ENCODE peak calls at places on chromosomes 6 and 20, in nine cellular contexts. C is cardiac fibroblast, O is heart left ventricle, T is fibroblast of mammary gland, Y is NB4, R is fibroblast of lung, H is astrocyte, N is ovary, Z is BE2C. Q is an unnamed sample.

GRCh38 chr6:75149253-75149652 is 56.6 kb downstream of the COL12A1 start:
- DNase-seq in T (peak; percentile 84), H (peak; percentile 64), Y (no peak), N (no peak), R (peak; percentile 74), C (peak; percentile 48), O (no peak), Z (no peak), Q (no peak)

GRCh38 chr6:151627689-151628444 is 134.1 kb downstream of the CCDC170 start:
- DNase-seq in Z (no peak), O (no peak), N (no peak), Y (no peak), H (peak; percentile 9), C (no peak), R (peak; percentile 24), T (peak; percentile 25), Q (peak; percentile 17)

GRCh38 chr6:35694462-35694861 is 5.7 kb upstream of the FKBP5 start:
- DNase-seq in Y (peak; percentile 57), H (no peak), Z (no peak), T (peak; percentile 78), N (no peak), C (peak; percentile 43), O (no peak), R (peak; percentile 38), Q (peak; percentile 45)

GRCh38 chr6:125507987-125508655 is 206.4 kb upstream of the HDDC2 start:
- DNase-seq in N (no peak), T (peak; percentile 43), C (peak; percentile 65), H (no peak), Y (no peak), O (peak; percentile 40), R (peak; percentile 5), Z (peak; percentile 12), Q (peak; percentile 50)

GRCh38 chr6:64259372-64259771 is 623.8 kb downstream of the PHF3 start:
- DNase-seq in O (no peak), N (no peak), T (no peak), C (no peak), R (no peak), Z (no peak), Y (no peak), H (no peak), Q (no peak)

GRCh38 chr6:18561006-18561750 is 174.0 kb downstream of the RNF144B start:
- DNase-seq in H (no peak), T (peak; percentile 55), Y (no peak), Z (no peak), N (no peak), C (peak; percentile 47), O (no peak), R (no peak), Q (no peak)

GRCh38 chr6:2770171-2770570 is 5.0 kb downstream of the WRNIP1 start:
- DNase-seq in R (no peak), H (no peak), C (no peak), Z (peak; percentile 92), T (no peak), Y (no peak), O (peak; percentile 73), N (peak; percentile 46), Q (peak; percentile 18)

GRCh38 chr6:116223355-116223754 is 30.5 kb downstream of the TSPYL4 start:
- DNase-seq in N (no peak), C (no peak), T (no peak), O (no peak), Y (no peak), H (no peak), Z (no peak), R (no peak), Q (no peak)

DNA sequence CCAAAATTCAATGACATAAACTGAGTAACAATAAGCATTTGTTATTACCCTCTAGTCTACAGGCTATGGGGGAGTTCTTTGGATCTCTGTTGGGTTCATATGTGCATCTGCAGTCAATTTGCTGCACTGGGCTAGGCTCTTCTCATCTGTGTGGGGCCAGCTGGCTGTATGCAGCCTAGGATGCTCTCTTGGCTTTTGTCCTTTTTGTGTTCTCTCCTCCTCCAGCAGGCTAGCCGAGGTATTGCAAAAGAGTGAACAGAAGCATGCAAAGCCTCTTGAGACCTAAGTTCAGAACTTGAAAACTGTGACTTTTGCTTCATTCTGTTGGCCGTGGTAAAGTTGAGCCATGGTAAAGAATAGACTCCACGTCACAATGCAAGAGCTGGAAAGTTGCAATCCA is 62.8 kb upstream of the FOXO3 start:
- DNase-seq in N (no peak), O (no peak), Y (peak; percentile 74), H (no peak), Z (peak; percentile 47), T (peak; percentile 59), C (peak; percentile 65), R (peak; percentile 29), Q (peak; percentile 46)
- TF ChIP-seq CTCF in N (no peak), O (peak; percentile 11), Y (peak; percentile 69), H (peak; percentile 40), Z (peak; percentile 68), T (peak; percentile 58), C (peak; percentile 75), R (peak; percentile 41), Q (peak; percentile 60)

GRCh38 chr6:134249412-134249758 is 68.5 kb downstream of the SGK1 start:
- DNase-seq in Z (no peak), O (no peak), Y (no peak), C (peak; percentile 10), H (no peak), T (no peak), N (no peak), R (peak; percentile 20), Q (peak; percentile 25)

GRCh38 chr6:134250776-134251175 is 67.1 kb downstream of the SGK1 start:
- DNase-seq in H (no peak), R (no peak), C (no peak), T (no peak), N (no peak), Y (no peak), Z (no peak), O (no peak), Q (no peak)

GRCh38 chr6:134247854-134248580 is 69.9 kb downstream of the SGK1 start:
- DNase-seq in N (no peak), C (no peak), O (no peak), R (no peak), H (no peak), Y (no peak), Z (no peak), T (no peak), Q (no peak)

GRCh38 chr6:134247271-134247833 is 70.6 kb downstream of the SGK1 start:
- DNase-seq in O (no peak), H (no peak), Y (no peak), R (no peak), C (no peak), T (no peak), Z (no peak), N (no peak), Q (no peak)

DNA sequence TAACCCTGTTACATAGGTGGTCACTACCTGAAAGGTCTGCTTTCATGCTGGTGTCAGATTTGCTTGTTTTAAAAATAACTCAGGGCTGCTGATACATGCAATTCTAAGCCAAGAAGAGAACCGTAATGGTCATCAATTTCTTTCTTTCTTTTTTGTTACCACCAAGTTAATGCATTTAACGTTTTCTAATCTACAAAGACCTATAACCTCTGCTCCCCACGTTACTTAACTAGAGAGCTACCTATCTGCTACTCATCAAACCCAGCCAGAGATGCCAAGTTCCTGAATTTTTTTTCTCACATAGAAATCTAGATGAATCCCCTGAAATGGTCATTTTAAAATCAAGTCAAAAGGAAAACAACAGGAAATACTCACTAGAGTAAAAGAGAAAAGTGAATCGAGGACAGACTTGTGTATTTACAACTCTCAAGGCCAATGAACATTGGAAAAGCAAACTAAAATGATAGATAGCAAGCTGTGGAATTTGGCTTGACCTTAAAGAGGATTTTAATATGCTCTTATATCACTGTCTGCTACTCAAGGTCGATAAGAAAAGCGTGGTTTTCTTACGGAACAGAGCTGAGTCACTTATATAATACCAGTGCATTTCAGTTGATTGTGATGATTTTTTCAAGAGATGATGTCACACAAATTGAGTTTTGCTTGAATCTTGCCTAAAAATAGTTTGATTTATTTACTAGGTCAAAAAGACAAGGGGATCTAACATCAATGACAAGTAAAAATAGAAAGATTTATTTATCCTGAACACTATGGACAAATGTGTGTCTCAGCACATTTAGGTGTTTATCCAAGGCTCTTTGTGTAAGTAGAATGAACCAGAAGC is 67.9 kb downstream of the SGK1 start:
- DNase-seq in T (peak; percentile 57), Z (no peak), C (peak; percentile 54), R (peak; percentile 85), O (no peak), Y (peak; percentile 28), N (no peak), H (peak; percentile 85), Q (peak; percentile 60)
- H3K4me3 ChIP-seq in T (no peak overlapping the region), Z (no peak overlapping the region), C (no peak overlapping the region), R (no peak overlapping the region), O (no peak overlapping the region), Y (no peak overlapping the region), N (no peak overlapping the region), H (no peak overlapping the region), Q (no peak overlapping the region)

DNA sequence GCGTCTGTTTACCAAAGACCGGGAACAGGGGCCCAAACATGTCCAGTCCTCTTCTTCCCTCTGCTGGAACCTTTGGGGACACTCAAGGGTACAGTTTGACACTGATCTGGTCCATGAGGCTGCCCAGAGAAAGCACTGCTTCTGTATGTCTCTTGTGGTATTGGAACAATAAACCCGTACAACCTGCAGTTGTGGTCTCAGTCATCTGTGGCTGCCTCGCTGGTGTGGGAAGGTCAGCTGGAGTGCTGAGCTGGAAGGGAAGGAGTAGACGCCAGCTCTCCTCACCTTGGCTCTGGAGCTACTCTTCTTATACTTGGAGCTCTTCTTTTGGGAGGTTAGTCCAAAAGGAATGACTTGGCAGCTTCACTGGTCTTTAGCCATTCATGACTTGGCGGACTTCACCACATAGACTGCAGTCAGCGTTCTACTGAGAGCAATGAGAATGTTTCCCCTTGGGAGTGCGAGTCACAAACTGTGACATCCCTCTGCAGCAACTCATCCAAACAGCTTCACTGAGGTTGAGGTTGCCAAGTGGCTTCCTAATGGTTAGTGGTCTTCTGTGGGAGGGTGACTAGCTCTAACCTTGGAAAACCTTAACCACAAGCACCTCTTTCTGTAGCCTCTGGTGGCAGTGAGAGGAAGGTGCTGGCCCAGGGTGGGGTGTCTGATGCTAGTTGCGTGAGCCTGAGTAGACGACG is 81.2 kb downstream of the ASXL1 start:
- DNase-seq in T (peak; percentile 91), C (peak; percentile 54), N (no peak), Y (peak; percentile 97), O (no peak), R (peak; percentile 77), H (peak; percentile 73), Z (no peak), Q (no peak)
- TF ChIP-seq CTCF in T (peak; percentile 27), C (peak; percentile 20), N (no peak), Y (peak; percentile 35), O (no peak), R (no peak), H (no peak), Z (no peak), Q (no peak)

DNA sequence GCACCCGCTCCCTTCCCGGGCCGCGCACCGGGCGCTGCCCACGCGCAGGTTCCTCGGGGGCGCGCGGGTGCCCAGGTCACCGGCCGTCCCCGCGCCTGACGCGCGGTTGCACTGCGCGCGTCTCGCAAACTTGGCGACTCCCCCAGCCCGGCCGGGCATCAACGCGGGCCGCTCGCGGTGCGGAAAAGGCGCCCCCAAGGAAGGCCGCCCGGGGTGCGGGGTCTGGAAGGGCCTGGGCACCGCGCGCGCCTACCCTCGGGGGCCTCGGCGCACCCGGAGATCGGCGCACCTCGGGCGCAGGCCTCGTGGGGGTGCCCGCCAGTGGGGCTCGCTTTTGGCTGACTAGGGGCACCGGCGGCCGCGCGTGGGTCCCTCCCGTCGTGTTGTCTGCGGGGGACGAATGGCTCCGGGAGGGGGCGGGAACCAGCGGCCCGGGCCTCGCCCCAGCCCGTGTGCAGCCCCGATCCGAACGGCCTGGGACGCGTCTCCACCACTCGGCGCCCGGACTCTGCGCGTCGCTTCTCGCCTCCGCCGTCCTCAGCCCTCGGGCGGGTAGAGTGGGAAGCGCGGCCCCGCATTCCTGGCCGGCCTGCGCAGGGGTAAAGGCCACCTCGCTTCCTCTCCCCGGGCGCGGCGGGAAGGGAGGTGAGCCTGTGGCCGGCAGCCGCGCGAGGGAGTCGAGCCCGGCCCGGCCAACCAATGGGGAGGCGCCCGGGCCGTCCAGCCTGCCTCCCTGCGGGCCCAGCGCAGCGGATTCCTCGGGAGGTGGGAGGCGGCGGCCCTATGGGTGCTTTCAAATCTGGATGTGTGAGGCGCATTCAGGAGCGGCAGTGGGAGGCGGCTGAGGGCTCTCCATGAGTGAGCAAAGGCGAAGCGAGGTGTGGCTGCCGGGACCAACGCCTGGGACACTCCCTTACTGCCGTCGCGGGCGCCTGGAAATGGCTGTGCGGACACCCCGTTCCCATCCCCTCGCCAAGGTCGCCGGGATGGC is 927 bp upstream of the ZBTB46 start:
- DNase-seq in H (no peak), N (peak; percentile 66), O (peak; percentile 66), Z (no peak), T (no peak), Y (peak; percentile 66), R (peak; percentile 32), C (peak; percentile 30), Q (peak; percentile 65)
- H3K4me3 ChIP-seq in H (no peak overlapping the region), N (peak overlapping the region; percentile 64), O (peak overlapping the region; percentile 55), Z (no peak overlapping the region), T (no peak overlapping the region), Y (no peak overlapping the region), R (peak overlapping the region; percentile 6), C (peak overlapping the region; percentile 41), Q (peak overlapping the region; percentile 52)

Q was measured in fibroblast of villous mesenchyme.